ENCODE peak calls at places on chromosomes 7 and 10, in five cellular contexts. One of them, this sample, is unnamed.

GRCh38 chr7:142878315-142878714 is 7.2 kb downstream of the TRPV6 start:
- DNase-seq in PC-3: no peak
- DNase-seq in HAP-1: no peak
- DNase-seq in body of pancreas: no peak
- DNase-seq in pancreas: no peak
- DNase-seq in this sample: no peak

GRCh38 chr10:50619171-50619570 is 4.6 kb downstream of the SGMS1 start:
- DNase-seq in PC-3: no peak
- DNase-seq in HAP-1: peak; percentile 68
- DNase-seq in body of pancreas: no peak
- DNase-seq in pancreas: no peak
- DNase-seq in this sample: no peak

GRCh38 chr10:7317799-7318446 is 92.9 kb downstream of the SFMBT2 start:
- DNase-seq in PC-3: no peak
- DNase-seq in HAP-1: no peak
- DNase-seq in body of pancreas: no peak
- DNase-seq in pancreas: no peak
- DNase-seq in this sample: no peak

GRCh38 chr7:600935-601334 is 81.3 kb upstream of the PDGFA start:
- DNase-seq in PC-3: no peak
- DNase-seq in HAP-1: no peak
- DNase-seq in body of pancreas: no peak
- DNase-seq in pancreas: peak; percentile 41
- DNase-seq in this sample: no peak

GRCh38 chr10:17209302-17209701 is 7.8 kb upstream of the TRDMT1 start:
- DNase-seq in PC-3: no peak
- DNase-seq in HAP-1: no peak
- DNase-seq in body of pancreas: no peak
- DNase-seq in pancreas: no peak
- DNase-seq in this sample: no peak

GRCh38 chr10:3869036-3869435 is 84.0 kb upstream of the KLF6 start:
- DNase-seq in PC-3: no peak
- DNase-seq in HAP-1: no peak
- DNase-seq in body of pancreas: no peak
- DNase-seq in pancreas: no peak
- DNase-seq in this sample: no peak

GRCh38 chr10:132615346-132616169 is 78.0 kb downstream of the INPP5A start:
- DNase-seq in PC-3: no peak
- DNase-seq in HAP-1: no peak
- DNase-seq in body of pancreas: no peak
- DNase-seq in pancreas: no peak
- DNase-seq in this sample: no peak

GRCh38 chr10:100621360-100622205 is 85.8 kb downstream of the HIF1AN start:
- DNase-seq in PC-3: no peak
- DNase-seq in HAP-1: peak; percentile 23
- DNase-seq in body of pancreas: no peak
- DNase-seq in pancreas: no peak
- DNase-seq in this sample: peak; percentile 21

DNA sequence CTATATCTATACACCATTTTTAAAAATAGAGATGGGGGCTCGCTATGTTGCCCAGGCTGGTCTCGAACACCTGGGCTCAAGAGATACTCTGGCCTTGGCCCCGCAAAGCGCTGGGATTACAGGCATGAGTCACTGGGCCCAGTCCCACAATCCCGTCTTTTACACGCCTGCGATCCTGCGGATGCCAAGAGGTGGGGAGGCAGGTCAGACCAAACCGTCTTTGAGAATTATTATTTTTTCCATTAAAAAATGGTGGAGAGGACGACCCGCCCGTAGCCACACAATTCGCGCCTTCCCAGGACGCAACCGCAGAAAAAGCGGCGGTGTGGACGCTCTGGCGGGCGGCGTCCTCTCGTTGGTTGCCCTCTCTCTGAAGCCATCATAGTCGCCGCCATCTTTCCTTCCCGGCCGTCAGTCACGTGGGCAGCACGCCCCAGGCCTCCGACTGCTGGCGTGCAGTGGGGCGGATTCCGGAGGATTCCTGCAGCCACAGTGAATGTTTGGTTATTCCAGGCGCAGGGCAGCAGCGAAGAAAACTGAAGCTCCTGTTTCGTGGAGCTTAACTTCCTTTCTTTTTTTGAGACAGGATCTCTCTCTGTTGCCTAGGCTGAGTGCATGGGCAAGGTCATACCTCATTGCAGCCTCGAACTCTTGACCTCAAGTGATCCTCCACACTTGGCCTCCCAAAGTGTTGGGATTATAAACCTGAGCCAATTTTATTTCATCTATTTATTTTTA is 9.9 kb upstream of the EPHB4 start:
- DNase-seq in PC-3: no peak
- DNase-seq in HAP-1: no peak
- DNase-seq in body of pancreas: peak; percentile 94
- DNase-seq in pancreas: peak; percentile 88
- DNase-seq in this sample: peak; percentile 75
- H3K4me3 ChIP-seq in PC-3: no peak overlapping the region
- H3K4me3 ChIP-seq in HAP-1: no peak overlapping the region
- H3K4me3 ChIP-seq in body of pancreas: peak overlapping the region; percentile 17
- H3K4me3 ChIP-seq in pancreas: peak overlapping the region; percentile 33
- H3K4me3 ChIP-seq in this sample: peak overlapping the region; percentile 31

GRCh38 chr7:157473051-157473569 is 136.3 kb downstream of the DNAJB6 start:
- DNase-seq in PC-3: no peak
- DNase-seq in HAP-1: no peak
- DNase-seq in body of pancreas: no peak
- DNase-seq in pancreas: no peak
- DNase-seq in this sample: no peak
- H3K9me3 ChIP-seq in PC-3: peaks cover 13% of the 10 kb centered on the region
- H3K9me3 ChIP-seq in HAP-1: peaks cover 10% of the 10 kb centered on the region
- H3K9me3 ChIP-seq in body of pancreas: no peaks in the 10 kb centered on the region
- H3K9me3 ChIP-seq in pancreas: no peaks in the 10 kb centered on the region
- H3K9me3 ChIP-seq in this sample: peaks cover 7% of the 10 kb centered on the region

GRCh38 chr7:13988011-13988410 is 1.5 kb downstream of the ETV1 start:
- DNase-seq in PC-3: peak; percentile 9
- DNase-seq in HAP-1: peak; percentile 24
- DNase-seq in body of pancreas: no peak
- DNase-seq in pancreas: no peak
- DNase-seq in this sample: peak; percentile 19
- H3K4me3 ChIP-seq in PC-3: peak overlapping the region; percentile 77
- H3K4me3 ChIP-seq in HAP-1: peak overlapping the region; percentile 8
- H3K4me3 ChIP-seq in body of pancreas: no peak overlapping the region
- H3K4me3 ChIP-seq in pancreas: peak overlapping the region; percentile 51
- H3K4me3 ChIP-seq in this sample: peak overlapping the region; percentile 77

DNA sequence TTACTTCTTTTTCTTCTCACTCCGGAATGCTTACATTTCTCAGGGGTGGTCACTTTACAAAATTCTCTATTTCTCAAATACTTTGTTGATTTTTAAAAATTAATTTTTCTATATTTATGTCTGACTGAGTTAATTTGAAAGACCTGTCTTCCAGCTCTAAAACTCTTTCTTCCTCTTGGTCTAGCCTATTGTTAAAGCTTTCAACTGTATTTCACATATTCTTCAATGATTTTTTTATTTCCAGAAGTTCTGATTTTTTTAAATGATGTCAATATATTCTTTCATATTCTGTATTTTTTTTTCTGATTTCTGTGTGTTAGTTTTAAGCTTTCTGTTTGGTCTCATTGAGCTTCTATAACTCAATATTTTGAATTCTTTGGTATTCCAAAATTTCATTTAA is 27.3 kb upstream of the AKR1C2 start:
- DNase-seq in PC-3: no peak
- DNase-seq in HAP-1: no peak
- DNase-seq in body of pancreas: no peak
- DNase-seq in pancreas: no peak
- DNase-seq in this sample: no peak
- H3K9me3 ChIP-seq in PC-3: no peaks in the 10 kb centered on the region
- H3K9me3 ChIP-seq in HAP-1: no peaks in the 10 kb centered on the region
- H3K9me3 ChIP-seq in body of pancreas: no peaks in the 10 kb centered on the region
- H3K9me3 ChIP-seq in pancreas: no peaks in the 10 kb centered on the region
- H3K9me3 ChIP-seq in this sample: peaks cover 15% of the 10 kb centered on the region

GRCh38 chr7:129188372-129188891 is at the start of gene SMO:
- DNase-seq in PC-3: peak; percentile 40
- DNase-seq in HAP-1: peak; percentile 88
- DNase-seq in body of pancreas: peak; percentile 46
- DNase-seq in pancreas: peak; percentile 81
- DNase-seq in this sample: peak; percentile 47

GRCh38 chr7:129188892-129189660 is 643 bp downstream of the SMO start:
- DNase-seq in PC-3: no peak
- DNase-seq in HAP-1: peak; percentile 43
- DNase-seq in body of pancreas: peak; percentile 28
- DNase-seq in pancreas: peak; percentile 69
- DNase-seq in this sample: peak; percentile 21

GRCh38 chr7:129189661-129190310 is 1.4 kb downstream of the SMO start:
- DNase-seq in PC-3: no peak
- DNase-seq in HAP-1: no peak
- DNase-seq in body of pancreas: no peak
- DNase-seq in pancreas: no peak
- DNase-seq in this sample: no peak

GRCh38 chr7:129186749-129187260 is 1.6 kb upstream of the SMO start:
- DNase-seq in PC-3: no peak
- DNase-seq in HAP-1: no peak
- DNase-seq in body of pancreas: no peak
- DNase-seq in pancreas: no peak
- DNase-seq in this sample: no peak

GRCh38 chr7:129187681-129188371 is 607 bp upstream of the SMO start:
- DNase-seq in PC-3: no peak
- DNase-seq in HAP-1: no peak
- DNase-seq in body of pancreas: no peak
- DNase-seq in pancreas: no peak
- DNase-seq in this sample: no peak
- H3K4me3 ChIP-seq in PC-3: peak overlapping the region; percentile 89
- H3K4me3 ChIP-seq in HAP-1: peak overlapping the region; percentile 63
- H3K4me3 ChIP-seq in body of pancreas: peak overlapping the region; percentile 86
- H3K4me3 ChIP-seq in pancreas: peak overlapping the region; percentile 76
- H3K4me3 ChIP-seq in this sample: peak overlapping the region; percentile 56

GRCh38 chr7:6675807-6676405 is 30.8 kb downstream of the ZNF12 start:
- DNase-seq in PC-3: no peak
- DNase-seq in HAP-1: no peak
- DNase-seq in body of pancreas: no peak
- DNase-seq in pancreas: no peak
- DNase-seq in this sample: no peak

GRCh38 chr7:6680146-6680545 is 26.6 kb downstream of the ZNF12 start:
- DNase-seq in PC-3: no peak
- DNase-seq in HAP-1: no peak
- DNase-seq in body of pancreas: no peak
- DNase-seq in pancreas: no peak
- DNase-seq in this sample: no peak
- H3K9me3 ChIP-seq in PC-3: peaks cover 50% of the 10 kb centered on the region
- H3K9me3 ChIP-seq in HAP-1: peaks cover 38% of the 10 kb centered on the region
- H3K9me3 ChIP-seq in body of pancreas: peaks cover 3% of the 10 kb centered on the region
- H3K9me3 ChIP-seq in pancreas: no peaks in the 10 kb centered on the region
- H3K9me3 ChIP-seq in this sample: peaks cover 41% of the 10 kb centered on the region

GRCh38 chr7:37395618-37396259 is 52.9 kb downstream of the ELMO1 start:
- DNase-seq in PC-3: no peak
- DNase-seq in HAP-1: no peak
- DNase-seq in body of pancreas: no peak
- DNase-seq in pancreas: no peak
- DNase-seq in this sample: no peak
- H3K4me3 ChIP-seq in PC-3: no peak overlapping the region
- H3K4me3 ChIP-seq in HAP-1: no peak overlapping the region
- H3K4me3 ChIP-seq in body of pancreas: no peak overlapping the region
- H3K4me3 ChIP-seq in pancreas: no peak overlapping the region
- H3K4me3 ChIP-seq in this sample: no peak overlapping the region

DNA sequence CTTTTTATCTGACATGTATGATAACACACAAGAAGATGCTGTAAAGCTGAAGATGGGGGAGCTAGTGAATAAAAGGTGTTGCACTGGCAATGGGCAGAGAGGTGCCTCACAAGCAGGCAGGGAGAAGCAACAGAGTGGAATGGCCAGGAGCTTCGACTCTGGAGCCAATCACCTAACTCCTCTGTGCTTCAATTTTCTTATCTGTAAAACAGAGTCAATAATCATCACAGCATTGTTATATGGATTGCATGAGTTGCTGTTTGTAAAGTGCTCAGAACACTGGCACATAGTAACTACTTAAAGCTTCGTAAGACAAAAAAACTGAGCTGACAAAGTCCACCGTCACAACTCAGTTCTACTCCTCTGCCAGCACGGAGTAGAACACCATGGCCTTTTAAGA is 254.2 kb upstream of the POM121L12 start:
- DNase-seq in PC-3: no peak
- DNase-seq in HAP-1: no peak
- DNase-seq in body of pancreas: no peak
- DNase-seq in pancreas: no peak
- DNase-seq in this sample: no peak
- H3K9me3 ChIP-seq in PC-3: no peaks in the 10 kb centered on the region
- H3K9me3 ChIP-seq in HAP-1: no peaks in the 10 kb centered on the region
- H3K9me3 ChIP-seq in body of pancreas: no peaks in the 10 kb centered on the region
- H3K9me3 ChIP-seq in pancreas: no peaks in the 10 kb centered on the region
- H3K9me3 ChIP-seq in this sample: no peaks in the 10 kb centered on the region